ENCODE peak calls at places on chromosomes 7 and 10, in nine cellular contexts. T, Y, R, L, S, E, O, A and N are unnamed samples.

GRCh38 chr10:119449760-119450461 is 92.6 kb downstream of the RGS10 start:
- DNase-seq in T (no peak), Y (no peak), R (no peak), L (no peak), S (peak), E (peak), O (peak), A (no peak), N (no peak)

GRCh38 chr7:100215895-100216294 is 3.9 kb upstream of the PVRIG start:
- DNase-seq in T (no peak), Y (no peak), R (no peak), L (no peak), S (peak), E (no peak), O (no peak), A (no peak), N (no peak)

GRCh38 chr7:54996391-54996790 is 22.4 kb upstream of the EGFR start:
- DNase-seq in T (no peak), Y (no peak), R (no peak), L (no peak), S (peak), E (no peak), O (no peak), A (no peak), N (no peak)

GRCh38 chr10:92239600-92240288 is 51.1 kb downstream of the CPEB3 start:
- DNase-seq in T (peak), Y (peak), R (no peak), L (peak), S (peak), E (peak), O (peak), A (no peak), N (peak)

GRCh38 chr7:112069879-112070321 is 136.3 kb downstream of the DOCK4 start:
- DNase-seq in T (no peak), Y (no peak), R (no peak), L (no peak), S (peak), E (no peak), O (peak), A (no peak), N (no peak)

GRCh38 chr7:55193245-55193644 is 171.9 kb upstream of the LANCL2 start:
- DNase-seq in T (no peak), Y (peak), R (no peak), L (no peak), S (peak), E (no peak), O (no peak), A (no peak), N (no peak)

GRCh38 chr10:124381011-124381591 is 37.6 kb downstream of the OAT start:
- DNase-seq in T (no peak), Y (no peak), R (no peak), L (no peak), S (no peak), E (no peak), O (peak), A (no peak), N (no peak)

GRCh38 chr10:86962981-86963310 is 4.5 kb downstream of the SNCG start:
- DNase-seq in T (no peak), Y (no peak), R (no peak), L (no peak), S (no peak), E (no peak), O (no peak), A (no peak), N (no peak)

GRCh38 chr10:71471031-71471430 is 74.3 kb downstream of the CDH23 start:
- DNase-seq in T (no peak), Y (no peak), R (no peak), L (no peak), S (no peak), E (no peak), O (no peak), A (no peak), N (no peak)

GRCh38 chr10:30637881-30638467 is 8.4 kb upstream of the LYZL2 start:
- DNase-seq in T (peak), Y (no peak), R (peak), L (no peak), S (peak), E (no peak), O (peak), A (no peak), N (no peak)

GRCh38 chr7:146375155-146375554 is 258.6 kb downstream of the CNTNAP2 start:
- DNase-seq in T (no peak), Y (peak), R (no peak), L (peak), S (no peak), E (no peak), O (no peak), A (no peak), N (no peak)

GRCh38 chr10:6037975-6038624 is 24.1 kb downstream of the IL2RA start:
- DNase-seq in T (no peak), Y (no peak), R (no peak), L (no peak), S (no peak), E (no peak), O (no peak), A (no peak), N (no peak)

GRCh38 chr10:30219977-30220751 is 128.9 kb downstream of the MTPAP start:
- DNase-seq in T (peak), Y (no peak), R (no peak), L (peak), S (peak), E (peak), O (no peak), A (no peak), N (no peak)

GRCh38 chr7:82264752-82265305 is 178.7 kb downstream of the CACNA2D1 start:
- DNase-seq in T (no peak), Y (no peak), R (no peak), L (no peak), S (no peak), E (no peak), O (no peak), A (no peak), N (no peak)

GRCh38 chr7:82266081-82266480 is 177.5 kb downstream of the CACNA2D1 start:
- DNase-seq in T (no peak), Y (no peak), R (no peak), L (no peak), S (no peak), E (no peak), O (no peak), A (no peak), N (no peak)

GRCh38 chr7:82268632-82269031 is 174.9 kb downstream of the CACNA2D1 start:
- DNase-seq in T (no peak), Y (no peak), R (no peak), L (no peak), S (no peak), E (no peak), O (no peak), A (no peak), N (no peak)

DNA sequence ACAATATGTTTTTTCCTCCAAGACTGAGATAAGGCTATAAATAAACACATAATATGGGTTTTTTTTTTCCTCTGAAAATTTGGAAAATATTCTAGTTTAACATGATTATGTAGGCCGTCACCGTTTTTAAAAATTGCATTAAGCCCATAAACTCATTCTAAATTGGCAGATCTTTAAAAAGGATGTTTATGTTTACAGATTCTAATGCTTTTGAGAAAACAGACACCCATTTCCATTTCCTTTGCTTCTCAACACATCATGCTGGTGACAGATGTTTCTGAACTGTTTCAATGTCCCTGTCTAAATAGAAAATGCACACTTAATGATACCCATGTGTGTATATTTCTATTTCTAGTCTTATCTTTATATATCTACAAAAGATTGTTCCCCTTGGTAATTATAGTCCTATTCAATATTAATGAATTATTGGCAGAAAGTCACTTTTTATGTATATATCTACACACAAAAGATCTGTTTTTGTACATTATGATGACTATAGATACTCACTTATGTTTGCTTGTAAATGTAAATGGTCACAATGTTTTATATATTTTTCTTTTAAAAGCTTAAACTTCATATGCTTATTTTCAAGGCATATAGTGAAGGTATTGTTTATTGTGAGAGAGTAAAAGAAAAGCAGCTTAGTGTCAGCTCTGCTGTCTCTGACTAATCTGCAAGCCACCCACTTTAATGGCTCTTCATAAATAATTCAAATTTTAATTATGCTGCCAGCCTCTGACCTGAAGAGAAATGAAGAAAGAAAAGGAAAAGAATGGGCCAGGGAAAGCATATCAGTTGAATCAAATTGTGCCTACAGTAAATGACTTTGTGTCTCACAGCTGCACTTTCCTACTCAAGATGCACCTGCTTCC is 179.5 kb downstream of the CACNA2D1 start:
- DNase-seq in T (no peak), Y (peak), R (no peak), L (no peak), S (no peak), E (no peak), O (no peak), A (no peak), N (no peak)
- TF ChIP-seq EZH2phosphoT487 in T (no peak), Y (no peak), R (no peak), L (no peak), S (no peak), E (no peak), O (no peak), A (no peak), N (no peak)

GRCh38 chr10:42926831-42927230 is 144.2 kb downstream of the BMS1 start:
- DNase-seq in T (peak), Y (no peak), R (no peak), L (peak), S (peak), E (no peak), O (no peak), A (no peak), N (peak)
- TF ChIP-seq EZH2phosphoT487 in T (no peak), Y (no peak), R (no peak), L (no peak), S (no peak), E (no peak), O (no peak), A (no peak), N (no peak)

DNA sequence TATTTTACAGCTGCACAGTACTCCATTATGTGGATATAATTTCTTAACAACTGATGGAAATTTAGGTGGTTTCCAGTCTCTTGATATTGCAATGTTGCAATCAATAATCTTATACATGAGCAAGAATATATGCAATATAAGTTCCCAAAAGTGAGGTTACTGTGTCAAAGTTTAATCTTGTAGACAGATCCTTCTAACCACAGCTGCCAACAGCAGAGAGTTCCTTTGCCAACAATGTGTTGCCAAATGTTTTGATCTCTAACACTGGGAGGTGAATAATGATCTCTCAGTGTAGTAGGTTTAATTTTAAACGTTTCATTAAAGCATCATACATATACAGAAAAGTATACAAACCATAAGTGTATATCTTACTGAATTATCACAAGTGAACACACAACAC is 54.5 kb downstream of the CUL2 start:
- DNase-seq in T (no peak), Y (no peak), R (no peak), L (no peak), S (no peak), E (no peak), O (no peak), A (no peak), N (no peak)
- TF ChIP-seq EZH2phosphoT487 in T (no peak), Y (no peak), R (no peak), L (no peak), S (no peak), E (no peak), O (no peak), A (no peak), N (no peak)

GRCh38 chr10:101394522-101395133 is 40.7 kb downstream of the BTRC start:
- DNase-seq in T (peak), Y (no peak), R (no peak), L (no peak), S (no peak), E (no peak), O (no peak), A (no peak), N (no peak)

GRCh38 chr10:101400529-101400928 is 46.6 kb downstream of the BTRC start:
- DNase-seq in T (peak), Y (no peak), R (no peak), L (no peak), S (peak), E (no peak), O (no peak), A (no peak), N (no peak)

GRCh38 chr10:101393378-101393777 is 39.4 kb downstream of the BTRC start:
- DNase-seq in T (no peak), Y (no peak), R (no peak), L (no peak), S (no peak), E (no peak), O (no peak), A (no peak), N (no peak)

GRCh38 chr10:101402711-101403110 is 48.7 kb downstream of the BTRC start:
- DNase-seq in T (no peak), Y (no peak), R (no peak), L (no peak), S (no peak), E (no peak), O (no peak), A (no peak), N (no peak)

GRCh38 chr10:101397140-101397539 is 43.2 kb downstream of the BTRC start:
- DNase-seq in T (peak), Y (peak), R (peak), L (peak), S (peak), E (peak), O (no peak), A (peak), N (peak)
- TF ChIP-seq EZH2phosphoT487 in T (no peak), Y (no peak), R (no peak), L (no peak), S (no peak), E (no peak), O (no peak), A (no peak), N (no peak)

GRCh38 chr7:19969859-19970493 is 196.6 kb upstream of the TMEM196 start:
- DNase-seq in T (peak), Y (no peak), R (peak), L (no peak), S (peak), E (no peak), O (peak), A (no peak), N (no peak)
- TF ChIP-seq EZH2phosphoT487 in T (no peak), Y (no peak), R (no peak), L (no peak), S (no peak), E (no peak), O (no peak), A (no peak), N (no peak)